ENCODE peak calls at places on chromosomes 11 and 22, in four cellular contexts. One of them, this sample, is unnamed.
A peak's percentile ranks its signal among the peaks of the same experiment; 100 is the strongest.

GRCh38 chr11:36027731-36028130 is 83.9 kb downstream of the LDLRAD3 start:
- DNase-seq in psoas muscle: peak; percentile 43
- DNase-seq in transverse colon: no peak
- DNase-seq in breast epithelium: no peak
- DNase-seq in this sample: peak; percentile 40

GRCh38 chr22:17931400-17931825 is 92.9 kb downstream of the MICAL3 start:
- DNase-seq in psoas muscle: peak; percentile 64
- DNase-seq in transverse colon: peak; percentile 50
- DNase-seq in breast epithelium: peak; percentile 71
- DNase-seq in this sample: no peak

GRCh38 chr11:117713676-117714075 is 83.3 kb downstream of the DSCAML1 start:
- DNase-seq in psoas muscle: no peak
- DNase-seq in transverse colon: no peak
- DNase-seq in breast epithelium: no peak
- DNase-seq in this sample: no peak

GRCh38 chr22:50396751-50397370 is 53.7 kb downstream of the PPP6R2 start:
- DNase-seq in psoas muscle: no peak
- DNase-seq in transverse colon: no peak
- DNase-seq in breast epithelium: no peak
- DNase-seq in this sample: peak; percentile 94

GRCh38 chr22:38831166-38831945 is 12.5 kb downstream of the NPTXR start:
- DNase-seq in psoas muscle: no peak
- DNase-seq in transverse colon: no peak
- DNase-seq in breast epithelium: no peak
- DNase-seq in this sample: no peak

GRCh38 chr11:87722756-87723599 is 452.3 kb downstream of the RAB38 start:
- DNase-seq in psoas muscle: no peak
- DNase-seq in transverse colon: peak; percentile 40
- DNase-seq in breast epithelium: no peak
- DNase-seq in this sample: peak; percentile 65

GRCh38 chr11:116439480-116439759 is 333.4 kb downstream of the BUD13 start:
- DNase-seq in psoas muscle: no peak
- DNase-seq in transverse colon: no peak
- DNase-seq in breast epithelium: no peak
- DNase-seq in this sample: no peak

GRCh38 chr22:25368271-25368670 is 148.8 kb downstream of the CRYBB2 start:
- DNase-seq in psoas muscle: no peak
- DNase-seq in transverse colon: peak; percentile 76
- DNase-seq in breast epithelium: no peak
- DNase-seq in this sample: no peak

GRCh38 chr11:116640641-116641402 is 132.0 kb downstream of the BUD13 start:
- DNase-seq in psoas muscle: no peak
- DNase-seq in transverse colon: no peak
- DNase-seq in breast epithelium: no peak
- DNase-seq in this sample: no peak

GRCh38 chr11:8196749-8197148 is 27.9 kb upstream of the RIC3 start:
- DNase-seq in psoas muscle: no peak
- DNase-seq in transverse colon: no peak
- DNase-seq in breast epithelium: no peak
- DNase-seq in this sample: no peak

GRCh38 chr11:122781378-122782040 is 56.8 kb upstream of the CRTAM start:
- DNase-seq in psoas muscle: peak; percentile 86
- DNase-seq in transverse colon: peak; percentile 85
- DNase-seq in breast epithelium: peak; percentile 86
- DNase-seq in this sample: peak; percentile 94

GRCh38 chr22:27602390-27602789 is 199.2 kb downstream of the MN1 start:
- DNase-seq in psoas muscle: no peak
- DNase-seq in transverse colon: no peak
- DNase-seq in breast epithelium: no peak
- DNase-seq in this sample: no peak

GRCh38 chr11:113023228-113023627 is 62.0 kb downstream of the NCAM1 start:
- DNase-seq in psoas muscle: no peak
- DNase-seq in transverse colon: no peak
- DNase-seq in breast epithelium: no peak
- DNase-seq in this sample: no peak

GRCh38 chr22:46113910-46114517 is 36.3 kb upstream of the PPARA start:
- DNase-seq in psoas muscle: no peak
- DNase-seq in transverse colon: no peak
- DNase-seq in breast epithelium: no peak
- DNase-seq in this sample: no peak

GRCh38 chr11:77438487-77438886 is 35.4 kb downstream of the PAK1 start:
- DNase-seq in psoas muscle: no peak
- DNase-seq in transverse colon: no peak
- DNase-seq in breast epithelium: no peak
- DNase-seq in this sample: no peak

GRCh38 chr11:17743026-17743807 is 8.6 kb downstream of the KCNC1 start:
- DNase-seq in psoas muscle: no peak
- DNase-seq in transverse colon: no peak
- DNase-seq in breast epithelium: peak; percentile 14
- DNase-seq in this sample: peak; percentile 9

GRCh38 chr22:27748355-27749168 is 53.0 kb downstream of the MN1 start:
- DNase-seq in psoas muscle: no peak
- DNase-seq in transverse colon: no peak
- DNase-seq in breast epithelium: no peak
- DNase-seq in this sample: no peak

GRCh38 chr11:32312206-32312817 is 123.0 kb downstream of the WT1 start:
- DNase-seq in psoas muscle: no peak
- DNase-seq in transverse colon: no peak
- DNase-seq in breast epithelium: no peak
- DNase-seq in this sample: no peak

GRCh38 chr22:36811094-36811797 is 5.6 kb downstream of the PVALB start:
- DNase-seq in psoas muscle: no peak
- DNase-seq in transverse colon: no peak
- DNase-seq in breast epithelium: no peak
- DNase-seq in this sample: no peak

GRCh38 chr22:37388538-37388937 is 38.7 kb downstream of the ELFN2 start:
- DNase-seq in psoas muscle: no peak
- DNase-seq in transverse colon: no peak
- DNase-seq in breast epithelium: no peak
- DNase-seq in this sample: no peak

GRCh38 chr22:36303115-36303467 is 50.2 kb downstream of the APOL1 start:
- DNase-seq in psoas muscle: no peak
- DNase-seq in transverse colon: no peak
- DNase-seq in breast epithelium: no peak
- DNase-seq in this sample: no peak

GRCh38 chr22:39959640-39960447 is at the start of gene TMA7B:
- DNase-seq in psoas muscle: no peak
- DNase-seq in transverse colon: no peak
- DNase-seq in breast epithelium: no peak
- DNase-seq in this sample: no peak

GRCh38 chr22:29175312-29175835 is 30.3 kb upstream of the EMID1 start:
- DNase-seq in psoas muscle: no peak
- DNase-seq in transverse colon: no peak
- DNase-seq in breast epithelium: no peak
- DNase-seq in this sample: no peak

GRCh38 chr11:120391297-120391696 is 55.1 kb downstream of the ARHGEF12 start:
- DNase-seq in psoas muscle: no peak
- DNase-seq in transverse colon: no peak
- DNase-seq in breast epithelium: no peak
- DNase-seq in this sample: no peak

GRCh38 chr22:48682517-48682916 is 1145.2 kb downstream of the BRD1 start:
- DNase-seq in psoas muscle: no peak
- DNase-seq in transverse colon: no peak
- DNase-seq in breast epithelium: no peak
- DNase-seq in this sample: no peak

GRCh38 chr11:15688351-15688792 is 573.6 kb downstream of the INSC start:
- DNase-seq in psoas muscle: peak; percentile 29
- DNase-seq in transverse colon: no peak
- DNase-seq in breast epithelium: no peak
- DNase-seq in this sample: no peak

GRCh38 chr22:32042924-32043323 is at the start of gene SLC5A1:
- DNase-seq in psoas muscle: no peak
- DNase-seq in transverse colon: peak; percentile 91
- DNase-seq in breast epithelium: peak; percentile 58
- DNase-seq in this sample: no peak

GRCh38 chr11:47899801-47900200 is 51.7 kb upstream of the NUP160 start:
- DNase-seq in psoas muscle: no peak
- DNase-seq in transverse colon: peak; percentile 19
- DNase-seq in breast epithelium: no peak
- DNase-seq in this sample: no peak

GRCh38 chr11:86172894-86173293 is 71.7 kb upstream of the EED start:
- DNase-seq in psoas muscle: no peak
- DNase-seq in transverse colon: no peak
- DNase-seq in breast epithelium: no peak
- DNase-seq in this sample: no peak

GRCh38 chr11:122632178-122632824 is 23.2 kb upstream of the UBASH3B start:
- DNase-seq in psoas muscle: no peak
- DNase-seq in transverse colon: no peak
- DNase-seq in breast epithelium: no peak
- DNase-seq in this sample: peak; percentile 17

GRCh38 chr22:41446057-41446501 is 522 bp downstream of the TOB2 start:
- DNase-seq in psoas muscle: peak; percentile 34
- DNase-seq in transverse colon: peak; percentile 39
- DNase-seq in breast epithelium: no peak
- DNase-seq in this sample: no peak

GRCh38 chr11:96331556-96332168 is 11.3 kb downstream of the MAML2 start:
- DNase-seq in psoas muscle: no peak
- DNase-seq in transverse colon: no peak
- DNase-seq in breast epithelium: no peak
- DNase-seq in this sample: no peak

GRCh38 chr11:10564030-10564429 is 4.4 kb downstream of the LYVE1 start:
- DNase-seq in psoas muscle: no peak
- DNase-seq in transverse colon: no peak
- DNase-seq in breast epithelium: no peak
- DNase-seq in this sample: no peak

GRCh38 chr11:93849751-93850584 is 450 bp downstream of the VSTM5 start:
- DNase-seq in psoas muscle: peak; percentile 21
- DNase-seq in transverse colon: peak; percentile 65
- DNase-seq in breast epithelium: no peak
- DNase-seq in this sample: peak; percentile 66

GRCh38 chr11:120216426-120217102 is 5.7 kb downstream of the OAF start:
- DNase-seq in psoas muscle: no peak
- DNase-seq in transverse colon: no peak
- DNase-seq in breast epithelium: no peak
- DNase-seq in this sample: no peak

GRCh38 chr11:63811522-63811921 is 1.7 kb upstream of the SPINDOC start:
- DNase-seq in psoas muscle: no peak
- DNase-seq in transverse colon: no peak
- DNase-seq in breast epithelium: no peak
- DNase-seq in this sample: no peak

GRCh38 chr11:68506908-68507307 is 46.4 kb downstream of the PPP6R3 start:
- DNase-seq in psoas muscle: no peak
- DNase-seq in transverse colon: no peak
- DNase-seq in breast epithelium: no peak
- DNase-seq in this sample: no peak
- TF ChIP-seq CTCF in psoas muscle: no peak
- TF ChIP-seq CTCF in transverse colon: no peak
- TF ChIP-seq CTCF in breast epithelium: no peak
- TF ChIP-seq CTCF in this sample: peak; percentile 25

GRCh38 chr22:23284504-23285033 is 104.3 kb downstream of the BCR start:
- DNase-seq in psoas muscle: no peak
- DNase-seq in transverse colon: no peak
- DNase-seq in breast epithelium: no peak
- DNase-seq in this sample: no peak

GRCh38 chr22:23287136-23288095 is 107.1 kb downstream of the BCR start:
- DNase-seq in psoas muscle: no peak
- DNase-seq in transverse colon: no peak
- DNase-seq in breast epithelium: no peak
- DNase-seq in this sample: no peak

GRCh38 chr22:23285734-23286133 is 105.4 kb downstream of the BCR start:
- DNase-seq in psoas muscle: no peak
- DNase-seq in transverse colon: no peak
- DNase-seq in breast epithelium: no peak
- DNase-seq in this sample: no peak

GRCh38 chr22:23285236-23285635 is 104.9 kb downstream of the BCR start:
- DNase-seq in psoas muscle: no peak
- DNase-seq in transverse colon: no peak
- DNase-seq in breast epithelium: no peak
- DNase-seq in this sample: no peak

GRCh38 chr22:23286296-23286695 is 106.0 kb downstream of the BCR start:
- DNase-seq in psoas muscle: no peak
- DNase-seq in transverse colon: no peak
- DNase-seq in breast epithelium: no peak
- DNase-seq in this sample: no peak
- H3K36me3 ChIP-seq in psoas muscle: no peaks in the 10 kb centered on the region
- H3K36me3 ChIP-seq in transverse colon: no peaks in the 10 kb centered on the region
- H3K36me3 ChIP-seq in breast epithelium: no peaks in the 10 kb centered on the region
- H3K36me3 ChIP-seq in this sample: peaks cover 4% of the 10 kb centered on the region

DNA sequence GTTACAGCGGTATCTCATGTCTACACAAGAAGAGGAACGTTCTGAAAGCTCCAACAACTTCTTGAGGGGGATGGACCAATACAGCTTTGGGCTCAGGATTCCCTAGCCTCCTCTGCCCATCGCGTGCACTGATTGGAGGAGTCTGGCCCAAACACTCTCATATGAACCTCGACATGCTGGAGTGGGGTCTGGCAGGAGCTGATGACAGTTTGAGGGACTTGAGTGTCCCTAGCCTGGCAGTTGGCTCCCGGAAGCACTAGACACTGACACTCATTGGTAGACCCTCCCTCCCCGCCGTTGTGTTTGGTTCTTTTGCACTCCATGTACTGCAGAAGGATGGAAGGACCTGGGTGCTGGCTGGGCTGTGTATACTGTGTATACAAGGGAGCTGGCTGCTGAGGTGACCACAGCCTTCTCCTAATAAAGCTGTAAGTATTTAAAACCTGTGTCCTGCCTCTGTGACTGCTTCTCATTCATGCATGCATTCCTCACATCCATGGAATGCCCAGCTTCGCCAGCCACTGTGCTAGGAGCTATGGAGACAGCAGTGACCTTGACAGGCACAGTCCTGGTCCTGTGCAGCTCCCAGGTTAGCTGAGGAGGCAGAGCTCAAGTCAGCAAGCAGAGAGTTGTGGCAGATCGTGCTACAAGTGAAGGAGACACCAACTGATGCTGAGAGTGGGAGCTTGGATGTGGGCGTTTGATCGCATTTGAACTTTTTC is 27.9 kb downstream of the ADAMTS15 start:
- DNase-seq in psoas muscle: no peak
- DNase-seq in transverse colon: no peak
- DNase-seq in breast epithelium: no peak
- DNase-seq in this sample: no peak
- H3K4me1 ChIP-seq in psoas muscle: peaks cover 17% of the 10 kb centered on the region
- H3K4me1 ChIP-seq in transverse colon: peaks cover 17% of the 10 kb centered on the region
- H3K4me1 ChIP-seq in breast epithelium: peaks cover 10% of the 10 kb centered on the region
- H3K4me1 ChIP-seq in this sample: peaks cover 8% of the 10 kb centered on the region

GRCh38 chr22:23294221-23294620 is 113.9 kb downstream of the BCR start:
- DNase-seq in psoas muscle: no peak
- DNase-seq in transverse colon: no peak
- DNase-seq in breast epithelium: no peak
- DNase-seq in this sample: no peak
- TF ChIP-seq CTCF in psoas muscle: no peak
- TF ChIP-seq CTCF in transverse colon: no peak
- TF ChIP-seq CTCF in breast epithelium: no peak
- TF ChIP-seq CTCF in this sample: no peak

GRCh38 chr11:121610706-121611105 is 157.9 kb upstream of the SORL1-AS1 start:
- DNase-seq in psoas muscle: no peak
- DNase-seq in transverse colon: no peak
- DNase-seq in breast epithelium: no peak
- DNase-seq in this sample: no peak
- H3K36me3 ChIP-seq in psoas muscle: no peaks in the 10 kb centered on the region
- H3K36me3 ChIP-seq in transverse colon: no peaks in the 10 kb centered on the region
- H3K36me3 ChIP-seq in breast epithelium: no peaks in the 10 kb centered on the region
- H3K36me3 ChIP-seq in this sample: peaks cover 2% of the 10 kb centered on the region

GRCh38 chr22:22771696-22772377 is 115.8 kb upstream of the IGLL5 start:
- DNase-seq in psoas muscle: no peak
- DNase-seq in transverse colon: no peak
- DNase-seq in breast epithelium: no peak
- DNase-seq in this sample: no peak
- H3K4me1 ChIP-seq in psoas muscle: no peaks in the 10 kb centered on the region
- H3K4me1 ChIP-seq in transverse colon: no peaks in the 10 kb centered on the region
- H3K4me1 ChIP-seq in breast epithelium: no peaks in the 10 kb centered on the region
- H3K4me1 ChIP-seq in this sample: no peaks in the 10 kb centered on the region

This sample was measured in Caco-2.